ENCODE peak calls at places on chromosomes 5 and 9, in nine cellular contexts. K is MG63, Y is HuH-7, A is esophagus muscularis mucosa, U is NCI-H345, Q is esophagus squamous epithelium, J is GM23338, G is right atrium auricular region, V is HEK293T. M is an unnamed sample.

GRCh38 chr9:1495282-1495681 is 445.1 kb downstream of the DMRT2 start:
- DNase-seq in K (no peak), Y (no peak), A (no peak), U (no peak), Q (no peak), J (peak; percentile 6), G (no peak), V (no peak), M (no peak)

GRCh38 chr9:96057155-96057554 is 181.7 kb downstream of the ERCC6L2 start:
- DNase-seq in K (peak; percentile 15), Y (no peak), A (no peak), U (no peak), Q (no peak), J (no peak), G (no peak), V (no peak), M (no peak)

GRCh38 chr5:157225463-157226422 is 40.2 kb upstream of the CYFIP2 start:
- DNase-seq in K (no peak), Y (no peak), A (no peak), U (no peak), Q (no peak), J (no peak), G (no peak), V (no peak), M (no peak)

GRCh38 chr9:26863074-26863473 is 29.5 kb downstream of the CAAP1 start:
- DNase-seq in K (no peak), Y (no peak), A (no peak), U (no peak), Q (no peak), J (peak; percentile 62), G (no peak), V (no peak), M (no peak)

GRCh38 chr5:178113841-178114324 is 551 bp downstream of the N4BP3 start:
- DNase-seq in K (no peak), Y (no peak), A (no peak), U (peak; percentile 25), Q (no peak), J (peak; percentile 63), G (no peak), V (no peak), M (peak; percentile 25)

GRCh38 chr9:125632321-125633115 is 74.5 kb downstream of the MAPKAP1 start:
- DNase-seq in K (no peak), Y (peak; percentile 73), A (no peak), U (peak; percentile 76), Q (no peak), J (no peak), G (no peak), V (no peak), M (no peak)

GRCh38 chr9:17349816-17350215 is 215.0 kb downstream of the CNTLN start:
- DNase-seq in K (peak; percentile 4), Y (no peak), A (no peak), U (no peak), Q (no peak), J (no peak), G (no peak), V (no peak), M (no peak)

GRCh38 chr9:101366038-101366756 is 18.6 kb downstream of the BAAT start:
- DNase-seq in K (no peak), Y (peak; percentile 35), A (no peak), U (no peak), Q (no peak), J (no peak), G (no peak), V (no peak), M (no peak)

GRCh38 chr9:14561929-14562386 is 131.3 kb downstream of the ZDHHC21 start:
- DNase-seq in K (no peak), Y (no peak), A (no peak), U (peak; percentile 27), Q (no peak), J (peak; percentile 53), G (no peak), V (no peak), M (no peak)

GRCh38 chr9:127267793-127268507 is 3.4 kb downstream of the GARNL3 start:
- DNase-seq in K (no peak), Y (no peak), A (no peak), U (no peak), Q (no peak), J (no peak), G (no peak), V (no peak), M (no peak)

M was measured in naive thymus-derived CD8-positive, alpha-beta T cell.